ENCODE peak calls at places on chromosomes 5 and 9, in ten cellular contexts. One of them, this sample, is unnamed.

GRCh38 chr9:136955943-136956335 is 3.9 kb downstream of the LCN12 start:
- DNase-seq in HFF-Myc: no peak
- DNase-seq in mesendoderm: no peak
- DNase-seq in activated CD4-positive, CD25-positive, alpha-beta regulatory T cell treated with anti-CD3 and anti-CD28 coated beads, Interleukin-2, amount 50 U/mL, for 72 hours: no peak
- DNase-seq in ELR: no peak
- DNase-seq in NCI-H1092: no peak
- DNase-seq in left cardiac atrium: no peak
- DNase-seq in CD8-positive, alpha-beta memory T cell: no peak
- DNase-seq in sigmoid colon: no peak
- DNase-seq in chondrocyte: no peak
- DNase-seq in this sample: no peak

GRCh38 chr5:11181940-11182339 is 420.9 kb upstream of the DAP start:
- DNase-seq in HFF-Myc: no peak
- DNase-seq in CD8-positive, alpha-beta memory T cell: no peak
- DNase-seq in chondrocyte: peak
- DNase-seq in left cardiac atrium: no peak
- DNase-seq in activated CD4-positive, CD25-positive, alpha-beta regulatory T cell treated with anti-CD3 and anti-CD28 coated beads, Interleukin-2, amount 50 U/mL, for 72 hours: no peak
- DNase-seq in NCI-H1092: no peak
- DNase-seq in sigmoid colon: no peak
- DNase-seq in mesendoderm: no peak
- DNase-seq in ELR: no peak
- DNase-seq in this sample: no peak

GRCh38 chr9:105313238-105313637 is 68.8 kb downstream of the SLC44A1 start:
- DNase-seq in activated CD4-positive, CD25-positive, alpha-beta regulatory T cell treated with anti-CD3 and anti-CD28 coated beads, Interleukin-2, amount 50 U/mL, for 72 hours: no peak
- DNase-seq in ELR: no peak
- DNase-seq in left cardiac atrium: no peak
- DNase-seq in mesendoderm: no peak
- DNase-seq in NCI-H1092: no peak
- DNase-seq in chondrocyte: no peak
- DNase-seq in HFF-Myc: no peak
- DNase-seq in sigmoid colon: no peak
- DNase-seq in CD8-positive, alpha-beta memory T cell: no peak
- DNase-seq in this sample: no peak

GRCh38 chr9:110969971-110970381 is 68.3 kb downstream of the LPAR1 start:
- DNase-seq in chondrocyte: no peak
- DNase-seq in CD8-positive, alpha-beta memory T cell: no peak
- DNase-seq in mesendoderm: no peak
- DNase-seq in activated CD4-positive, CD25-positive, alpha-beta regulatory T cell treated with anti-CD3 and anti-CD28 coated beads, Interleukin-2, amount 50 U/mL, for 72 hours: no peak
- DNase-seq in NCI-H1092: no peak
- DNase-seq in sigmoid colon: no peak
- DNase-seq in ELR: peak
- DNase-seq in HFF-Myc: no peak
- DNase-seq in left cardiac atrium: no peak
- DNase-seq in this sample: no peak

GRCh38 chr5:154044099-154044498 is 5.3 kb downstream of the MFAP3 start:
- DNase-seq in mesendoderm: no peak
- DNase-seq in chondrocyte: no peak
- DNase-seq in left cardiac atrium: no peak
- DNase-seq in NCI-H1092: no peak
- DNase-seq in HFF-Myc: no peak
- DNase-seq in activated CD4-positive, CD25-positive, alpha-beta regulatory T cell treated with anti-CD3 and anti-CD28 coated beads, Interleukin-2, amount 50 U/mL, for 72 hours: no peak
- DNase-seq in sigmoid colon: no peak
- DNase-seq in CD8-positive, alpha-beta memory T cell: no peak
- DNase-seq in ELR: no peak
- DNase-seq in this sample: no peak

GRCh38 chr9:133990366-133991210 is 1.5 kb downstream of the VAV2 start:
- DNase-seq in chondrocyte: peak
- DNase-seq in CD8-positive, alpha-beta memory T cell: no peak
- DNase-seq in sigmoid colon: peak
- DNase-seq in NCI-H1092: no peak
- DNase-seq in ELR: peak
- DNase-seq in mesendoderm: peak
- DNase-seq in left cardiac atrium: peak
- DNase-seq in activated CD4-positive, CD25-positive, alpha-beta regulatory T cell treated with anti-CD3 and anti-CD28 coated beads, Interleukin-2, amount 50 U/mL, for 72 hours: no peak
- DNase-seq in HFF-Myc: no peak
- DNase-seq in this sample: no peak

GRCh38 chr9:526904-527591 is 312.4 kb downstream of the DOCK8 start:
- DNase-seq in left cardiac atrium: no peak
- DNase-seq in mesendoderm: no peak
- DNase-seq in HFF-Myc: no peak
- DNase-seq in activated CD4-positive, CD25-positive, alpha-beta regulatory T cell treated with anti-CD3 and anti-CD28 coated beads, Interleukin-2, amount 50 U/mL, for 72 hours: no peak
- DNase-seq in CD8-positive, alpha-beta memory T cell: no peak
- DNase-seq in ELR: no peak
- DNase-seq in sigmoid colon: no peak
- DNase-seq in NCI-H1092: no peak
- DNase-seq in chondrocyte: no peak
- DNase-seq in this sample: no peak

GRCh38 chr5:126615286-126615685 is 14.5 kb downstream of the PHAX start:
- DNase-seq in chondrocyte: no peak
- DNase-seq in HFF-Myc: no peak
- DNase-seq in CD8-positive, alpha-beta memory T cell: no peak
- DNase-seq in mesendoderm: no peak
- DNase-seq in ELR: no peak
- DNase-seq in NCI-H1092: no peak
- DNase-seq in left cardiac atrium: no peak
- DNase-seq in sigmoid colon: no peak
- DNase-seq in activated CD4-positive, CD25-positive, alpha-beta regulatory T cell treated with anti-CD3 and anti-CD28 coated beads, Interleukin-2, amount 50 U/mL, for 72 hours: no peak
- DNase-seq in this sample: no peak

GRCh38 chr5:60668715-60669304 is 31.2 kb downstream of the DEPDC1B start:
- DNase-seq in chondrocyte: no peak
- DNase-seq in NCI-H1092: no peak
- DNase-seq in CD8-positive, alpha-beta memory T cell: no peak
- DNase-seq in mesendoderm: peak
- DNase-seq in ELR: peak
- DNase-seq in activated CD4-positive, CD25-positive, alpha-beta regulatory T cell treated with anti-CD3 and anti-CD28 coated beads, Interleukin-2, amount 50 U/mL, for 72 hours: no peak
- DNase-seq in left cardiac atrium: no peak
- DNase-seq in sigmoid colon: no peak
- DNase-seq in HFF-Myc: no peak
- DNase-seq in this sample: peak

GRCh38 chr9:382383-382782 is 167.7 kb downstream of the DOCK8 start:
- DNase-seq in mesendoderm: no peak
- DNase-seq in CD8-positive, alpha-beta memory T cell: no peak
- DNase-seq in HFF-Myc: no peak
- DNase-seq in activated CD4-positive, CD25-positive, alpha-beta regulatory T cell treated with anti-CD3 and anti-CD28 coated beads, Interleukin-2, amount 50 U/mL, for 72 hours: no peak
- DNase-seq in left cardiac atrium: no peak
- DNase-seq in ELR: no peak
- DNase-seq in NCI-H1092: no peak
- DNase-seq in sigmoid colon: no peak
- DNase-seq in chondrocyte: no peak
- DNase-seq in this sample: no peak

GRCh38 chr9:117400131-117400530 is 14.7 kb downstream of the ASTN2 start:
- DNase-seq in activated CD4-positive, CD25-positive, alpha-beta regulatory T cell treated with anti-CD3 and anti-CD28 coated beads, Interleukin-2, amount 50 U/mL, for 72 hours: no peak
- DNase-seq in ELR: no peak
- DNase-seq in sigmoid colon: no peak
- DNase-seq in left cardiac atrium: no peak
- DNase-seq in mesendoderm: peak
- DNase-seq in chondrocyte: no peak
- DNase-seq in HFF-Myc: no peak
- DNase-seq in NCI-H1092: peak
- DNase-seq in CD8-positive, alpha-beta memory T cell: no peak
- DNase-seq in this sample: peak

GRCh38 chr9:134406366-134407122 is 80.3 kb downstream of the RXRA start:
- DNase-seq in left cardiac atrium: peak
- DNase-seq in activated CD4-positive, CD25-positive, alpha-beta regulatory T cell treated with anti-CD3 and anti-CD28 coated beads, Interleukin-2, amount 50 U/mL, for 72 hours: no peak
- DNase-seq in chondrocyte: no peak
- DNase-seq in NCI-H1092: no peak
- DNase-seq in CD8-positive, alpha-beta memory T cell: no peak
- DNase-seq in mesendoderm: no peak
- DNase-seq in ELR: no peak
- DNase-seq in HFF-Myc: no peak
- DNase-seq in sigmoid colon: no peak
- DNase-seq in this sample: no peak

GRCh38 chr5:136457390-136458094 is 92.2 kb upstream of the TRPC7 start:
- DNase-seq in ELR: no peak
- DNase-seq in mesendoderm: no peak
- DNase-seq in left cardiac atrium: no peak
- DNase-seq in NCI-H1092: peak
- DNase-seq in activated CD4-positive, CD25-positive, alpha-beta regulatory T cell treated with anti-CD3 and anti-CD28 coated beads, Interleukin-2, amount 50 U/mL, for 72 hours: no peak
- DNase-seq in HFF-Myc: no peak
- DNase-seq in chondrocyte: no peak
- DNase-seq in CD8-positive, alpha-beta memory T cell: no peak
- DNase-seq in sigmoid colon: no peak
- DNase-seq in this sample: no peak

This sample was measured in NCI-H187.